ENCODE peak calls at places on chromosomes 7 and 10, in five cellular contexts. One of them, this sample, is unnamed.

GRCh38 chr10:70477661-70478162 is 855 bp upstream of the PALD1 start:
- DNase-seq in Calu3: peak; percentile 66
- DNase-seq in HTR-8/SVneo: no peak
- DNase-seq in heart left ventricle: no peak
- DNase-seq in stimulated activated CD8-positive, alpha-beta memory T cell treated with anti-CD3 and anti-CD28 coated beads, Interleukin-7, amount 100 ng/mL, for 4 hours: peak; percentile 81
- DNase-seq in this sample: no peak

GRCh38 chr7:112596260-112596659 is 115.5 kb downstream of the LSMEM1 start:
- DNase-seq in Calu3: no peak
- DNase-seq in HTR-8/SVneo: peak; percentile 1
- DNase-seq in heart left ventricle: no peak
- DNase-seq in stimulated activated CD8-positive, alpha-beta memory T cell treated with anti-CD3 and anti-CD28 coated beads, Interleukin-7, amount 100 ng/mL, for 4 hours: no peak
- DNase-seq in this sample: no peak

GRCh38 chr7:24199978-24200377 is 84.0 kb upstream of the NPY start:
- DNase-seq in Calu3: no peak
- DNase-seq in HTR-8/SVneo: no peak
- DNase-seq in heart left ventricle: no peak
- DNase-seq in stimulated activated CD8-positive, alpha-beta memory T cell treated with anti-CD3 and anti-CD28 coated beads, Interleukin-7, amount 100 ng/mL, for 4 hours: no peak
- DNase-seq in this sample: no peak

GRCh38 chr7:91408388-91409154 is 144.3 kb downstream of the FZD1 start:
- DNase-seq in Calu3: no peak
- DNase-seq in HTR-8/SVneo: no peak
- DNase-seq in heart left ventricle: no peak
- DNase-seq in stimulated activated CD8-positive, alpha-beta memory T cell treated with anti-CD3 and anti-CD28 coated beads, Interleukin-7, amount 100 ng/mL, for 4 hours: no peak
- DNase-seq in this sample: no peak

GRCh38 chr7:108239501-108240225 is 109.5 kb upstream of the LAMB4 start:
- DNase-seq in Calu3: no peak
- DNase-seq in HTR-8/SVneo: no peak
- DNase-seq in heart left ventricle: no peak
- DNase-seq in stimulated activated CD8-positive, alpha-beta memory T cell treated with anti-CD3 and anti-CD28 coated beads, Interleukin-7, amount 100 ng/mL, for 4 hours: no peak
- DNase-seq in this sample: no peak

GRCh38 chr10:31147220-31147608 is 115.5 kb upstream of the ZNF438 start:
- DNase-seq in Calu3: no peak
- DNase-seq in HTR-8/SVneo: peak; percentile 60
- DNase-seq in heart left ventricle: peak; percentile 44
- DNase-seq in stimulated activated CD8-positive, alpha-beta memory T cell treated with anti-CD3 and anti-CD28 coated beads, Interleukin-7, amount 100 ng/mL, for 4 hours: no peak
- DNase-seq in this sample: no peak

GRCh38 chr7:17304926-17305325 is 6.5 kb downstream of the AHR start:
- DNase-seq in Calu3: peak; percentile 71
- DNase-seq in HTR-8/SVneo: peak; percentile 28
- DNase-seq in heart left ventricle: no peak
- DNase-seq in stimulated activated CD8-positive, alpha-beta memory T cell treated with anti-CD3 and anti-CD28 coated beads, Interleukin-7, amount 100 ng/mL, for 4 hours: no peak
- DNase-seq in this sample: no peak

GRCh38 chr10:124577651-124578050 is 116.0 kb downstream of the LHPP start:
- DNase-seq in Calu3: no peak
- DNase-seq in HTR-8/SVneo: no peak
- DNase-seq in heart left ventricle: peak; percentile 16
- DNase-seq in stimulated activated CD8-positive, alpha-beta memory T cell treated with anti-CD3 and anti-CD28 coated beads, Interleukin-7, amount 100 ng/mL, for 4 hours: no peak
- DNase-seq in this sample: no peak

GRCh38 chr10:89659185-89660131 is 14.4 kb upstream of the PANK1 start:
- DNase-seq in Calu3: no peak
- DNase-seq in HTR-8/SVneo: no peak
- DNase-seq in heart left ventricle: no peak
- DNase-seq in stimulated activated CD8-positive, alpha-beta memory T cell treated with anti-CD3 and anti-CD28 coated beads, Interleukin-7, amount 100 ng/mL, for 4 hours: no peak
- DNase-seq in this sample: no peak

GRCh38 chr7:98613601-98614425 is 3.3 kb upstream of the NPTX2 start:
- DNase-seq in Calu3: peak; percentile 5
- DNase-seq in HTR-8/SVneo: no peak
- DNase-seq in heart left ventricle: no peak
- DNase-seq in stimulated activated CD8-positive, alpha-beta memory T cell treated with anti-CD3 and anti-CD28 coated beads, Interleukin-7, amount 100 ng/mL, for 4 hours: no peak
- DNase-seq in this sample: no peak

GRCh38 chr10:132788831-132789219 is 2.9 kb upstream of the NKX6-2 start:
- DNase-seq in Calu3: no peak
- DNase-seq in HTR-8/SVneo: no peak
- DNase-seq in heart left ventricle: no peak
- DNase-seq in stimulated activated CD8-positive, alpha-beta memory T cell treated with anti-CD3 and anti-CD28 coated beads, Interleukin-7, amount 100 ng/mL, for 4 hours: no peak
- DNase-seq in this sample: no peak

GRCh38 chr10:35412900-35413491 is 76.7 kb downstream of the CCNY start:
- DNase-seq in Calu3: no peak
- DNase-seq in HTR-8/SVneo: no peak
- DNase-seq in heart left ventricle: no peak
- DNase-seq in stimulated activated CD8-positive, alpha-beta memory T cell treated with anti-CD3 and anti-CD28 coated beads, Interleukin-7, amount 100 ng/mL, for 4 hours: no peak
- DNase-seq in this sample: no peak

GRCh38 chr10:75436896-75437295 is 5.5 kb downstream of the LRMDA start:
- DNase-seq in Calu3: no peak
- DNase-seq in HTR-8/SVneo: no peak
- DNase-seq in heart left ventricle: no peak
- DNase-seq in stimulated activated CD8-positive, alpha-beta memory T cell treated with anti-CD3 and anti-CD28 coated beads, Interleukin-7, amount 100 ng/mL, for 4 hours: no peak
- DNase-seq in this sample: no peak

GRCh38 chr7:76146374-76146773 is 55.3 kb upstream of the SRRM3 start:
- DNase-seq in Calu3: no peak
- DNase-seq in HTR-8/SVneo: no peak
- DNase-seq in heart left ventricle: no peak
- DNase-seq in stimulated activated CD8-positive, alpha-beta memory T cell treated with anti-CD3 and anti-CD28 coated beads, Interleukin-7, amount 100 ng/mL, for 4 hours: no peak
- DNase-seq in this sample: no peak

GRCh38 chr7:114889646-114890285 is 32.1 kb upstream of the MDFIC start:
- DNase-seq in Calu3: no peak
- DNase-seq in HTR-8/SVneo: peak; percentile 46
- DNase-seq in heart left ventricle: no peak
- DNase-seq in stimulated activated CD8-positive, alpha-beta memory T cell treated with anti-CD3 and anti-CD28 coated beads, Interleukin-7, amount 100 ng/mL, for 4 hours: no peak
- DNase-seq in this sample: no peak

GRCh38 chr7:44629825-44630580 is 23.6 kb downstream of the OGDH start:
- DNase-seq in Calu3: no peak
- DNase-seq in HTR-8/SVneo: no peak
- DNase-seq in heart left ventricle: no peak
- DNase-seq in stimulated activated CD8-positive, alpha-beta memory T cell treated with anti-CD3 and anti-CD28 coated beads, Interleukin-7, amount 100 ng/mL, for 4 hours: no peak
- DNase-seq in this sample: no peak

GRCh38 chr10:63346015-63346441 is 119.7 kb downstream of the JMJD1C start:
- DNase-seq in Calu3: no peak
- DNase-seq in HTR-8/SVneo: peak; percentile 5
- DNase-seq in heart left ventricle: no peak
- DNase-seq in stimulated activated CD8-positive, alpha-beta memory T cell treated with anti-CD3 and anti-CD28 coated beads, Interleukin-7, amount 100 ng/mL, for 4 hours: no peak
- DNase-seq in this sample: no peak

GRCh38 chr7:101542527-101543241 is 86.4 kb downstream of the MYL10 start:
- DNase-seq in Calu3: peak; percentile 77
- DNase-seq in HTR-8/SVneo: no peak
- DNase-seq in heart left ventricle: peak; percentile 57
- DNase-seq in stimulated activated CD8-positive, alpha-beta memory T cell treated with anti-CD3 and anti-CD28 coated beads, Interleukin-7, amount 100 ng/mL, for 4 hours: peak; percentile 55
- DNase-seq in this sample: peak; percentile 56

GRCh38 chr10:52729259-52730104 is 43.1 kb downstream of the MBL2 start:
- DNase-seq in Calu3: no peak
- DNase-seq in HTR-8/SVneo: peak; percentile 47
- DNase-seq in heart left ventricle: no peak
- DNase-seq in stimulated activated CD8-positive, alpha-beta memory T cell treated with anti-CD3 and anti-CD28 coated beads, Interleukin-7, amount 100 ng/mL, for 4 hours: no peak
- DNase-seq in this sample: no peak

GRCh38 chr7:1707756-1708611 is 37.9 kb downstream of the ELFN1 start:
- DNase-seq in Calu3: no peak
- DNase-seq in HTR-8/SVneo: no peak
- DNase-seq in heart left ventricle: peak; percentile 13
- DNase-seq in stimulated activated CD8-positive, alpha-beta memory T cell treated with anti-CD3 and anti-CD28 coated beads, Interleukin-7, amount 100 ng/mL, for 4 hours: no peak
- DNase-seq in this sample: no peak

GRCh38 chr10:112875474-112876267 is 74.4 kb upstream of the TCF7L2 start:
- DNase-seq in Calu3: peak; percentile 55
- DNase-seq in HTR-8/SVneo: no peak
- DNase-seq in heart left ventricle: no peak
- DNase-seq in stimulated activated CD8-positive, alpha-beta memory T cell treated with anti-CD3 and anti-CD28 coated beads, Interleukin-7, amount 100 ng/mL, for 4 hours: no peak
- DNase-seq in this sample: no peak

GRCh38 chr10:110260746-110261477 is 43.8 kb downstream of the SMNDC1 start:
- DNase-seq in Calu3: no peak
- DNase-seq in HTR-8/SVneo: no peak
- DNase-seq in heart left ventricle: no peak
- DNase-seq in stimulated activated CD8-positive, alpha-beta memory T cell treated with anti-CD3 and anti-CD28 coated beads, Interleukin-7, amount 100 ng/mL, for 4 hours: no peak
- DNase-seq in this sample: no peak

GRCh38 chr7:92520024-92520423 is 8.3 kb downstream of the PEX1 start:
- DNase-seq in Calu3: no peak
- DNase-seq in HTR-8/SVneo: no peak
- DNase-seq in heart left ventricle: no peak
- DNase-seq in stimulated activated CD8-positive, alpha-beta memory T cell treated with anti-CD3 and anti-CD28 coated beads, Interleukin-7, amount 100 ng/mL, for 4 hours: no peak
- DNase-seq in this sample: no peak

GRCh38 chr7:142833174-142834027 is 21.5 kb upstream of the EPHB6 start:
- DNase-seq in Calu3: no peak
- DNase-seq in HTR-8/SVneo: no peak
- DNase-seq in heart left ventricle: no peak
- DNase-seq in stimulated activated CD8-positive, alpha-beta memory T cell treated with anti-CD3 and anti-CD28 coated beads, Interleukin-7, amount 100 ng/mL, for 4 hours: no peak
- DNase-seq in this sample: no peak

This sample was measured in left ventricle myocardium inferior.